ENCODE peak calls at places on chromosome 19, in five cellular contexts. R is ureter, E is H7, G is heart right ventricle, I is posterior vena cava. O is an unnamed sample.

GRCh38 chr19:8835446-8835845 is 3.3 kb downstream of the MBD3L1 start:
- DNase-seq in R (no peak), E (no peak), G (no peak), I (no peak), O (no peak)

GRCh38 chr19:3642987-3643386 is 16.4 kb upstream of the CACTIN start:
- DNase-seq in R (no peak), E (peak), G (no peak), I (no peak), O (no peak)

GRCh38 chr19:15249560-15249874 is 17.3 kb upstream of the EPHX3 start:
- DNase-seq in R (no peak), E (no peak), G (no peak), I (no peak), O (no peak)

GRCh38 chr19:17281391-17282304 is at the start of gene ANKLE1:
- DNase-seq in R (no peak), E (peak), G (peak), I (peak), O (no peak)

GRCh38 chr19:35290381-35291135 is 1.4 kb upstream of the MAG start:
- DNase-seq in R (no peak), E (peak), G (no peak), I (no peak), O (no peak)

GRCh38 chr19:31715249-31715944 is 366.2 kb upstream of the TSHZ3 start:
- DNase-seq in R (no peak), E (peak), G (no peak), I (no peak), O (no peak)

GRCh38 chr19:6728346-6728745 is 7.9 kb upstream of the C3 start:
- DNase-seq in R (peak), E (no peak), G (no peak), I (no peak), O (no peak)

GRCh38 chr19:23286477-23286876 is 36.3 kb upstream of the ZNF724 start:
- DNase-seq in R (no peak), E (peak), G (no peak), I (no peak), O (no peak)

GRCh38 chr19:54552913-54553310 is 20.7 kb upstream of the LILRA2 start:
- DNase-seq in R (no peak), E (no peak), G (no peak), I (no peak), O (no peak)

GRCh38 chr19:35013820-35014754 is 14.0 kb downstream of the GRAMD1A start:
- DNase-seq in R (no peak), E (peak), G (no peak), I (no peak), O (no peak)

GRCh38 chr19:13861714-13862531 is 15.0 kb upstream of the NANOS3 start:
- DNase-seq in R (peak), E (peak), G (peak), I (peak), O (peak)

GRCh38 chr19:44202470-44202869 is 9.9 kb upstream of the ZNF227 start:
- DNase-seq in R (no peak), E (no peak), G (no peak), I (no peak), O (no peak)

GRCh38 chr19:23273022-23273593 is 22.9 kb upstream of the ZNF724 start:
- DNase-seq in R (no peak), E (no peak), G (no peak), I (no peak), O (no peak)